ENCODE peak calls at places on chromosomes 13 and 19, in six cellular contexts. N is PC-3, R is SK-N-SH, W is MM.1S, Q is Karpas-422, L is HCT116. H is an unnamed sample. For H3K9me2, the result is how much of the 10 kb centered on the place peaks cover.

GRCh38 chr19:10961073-10961762 is 388 bp downstream of the SMARCA4 start:
- DNase-seq in N (peak), R (peak), W (peak), Q (peak), L (no peak), H (peak)

GRCh38 chr13:42876810-42877550 is 95.6 kb downstream of the FAM216B start:
- DNase-seq in N (peak), R (no peak), W (no peak), Q (no peak), L (no peak), H (peak)

GRCh38 chr19:47447470-47448359 is 24.0 kb downstream of the SLC8A2 start:
- DNase-seq in N (peak), R (peak), W (no peak), Q (peak), L (peak), H (peak)

GRCh38 chr13:24683833-24684599 is 3.8 kb downstream of the ATP12A start:
- DNase-seq in N (peak), R (peak), W (peak), Q (peak), L (peak), H (peak)

GRCh38 chr13:93345642-93346220 is 119.1 kb downstream of the GPC6 start:
- DNase-seq in N (no peak), R (no peak), W (no peak), Q (no peak), L (no peak), H (peak)

GRCh38 chr19:19817357-19817756 is 4.2 kb downstream of the ZNF506 start:
- DNase-seq in N (no peak), R (no peak), W (no peak), Q (no peak), L (no peak), H (no peak)

GRCh38 chr19:38617764-38618589 is at the start of gene MAP4K1:
- DNase-seq in N (no peak), R (no peak), W (peak), Q (peak), L (no peak), H (no peak)

GRCh38 chr19:36009220-36009619 is 607 bp upstream of the SYNE4 start:
- DNase-seq in N (peak), R (peak), W (peak), Q (peak), L (no peak), H (peak)

GRCh38 chr13:65508338-65508737 is 1721.8 kb downstream of the PCDH9 start:
- DNase-seq in N (no peak), R (no peak), W (no peak), Q (no peak), L (no peak), H (no peak)

GRCh38 chr19:4414144-4414799 is 11.8 kb downstream of the CHAF1A start:
- DNase-seq in N (peak), R (no peak), W (no peak), Q (no peak), L (no peak), H (peak)

GRCh38 chr19:7265963-7266362 is 28.3 kb downstream of the INSR start:
- DNase-seq in N (no peak), R (no peak), W (no peak), Q (no peak), L (no peak), H (no peak)

GRCh38 chr13:98761126-98761978 is 8.9 kb upstream of the SLC15A1 start:
- DNase-seq in N (no peak), R (no peak), W (peak), Q (no peak), L (no peak), H (peak)

GRCh38 chr19:54186934-54187381 is 2.4 kb downstream of the MBOAT7 start:
- DNase-seq in N (no peak), R (no peak), W (no peak), Q (no peak), L (no peak), H (no peak)

GRCh38 chr13:112545866-112546265 is 42.1 kb downstream of the TUBGCP3 start:
- DNase-seq in N (no peak), R (no peak), W (no peak), Q (no peak), L (no peak), H (peak)

GRCh38 chr13:60591348-60591747 is 194.3 kb downstream of the TDRD3 start:
- DNase-seq in N (peak), R (no peak), W (no peak), Q (no peak), L (no peak), H (peak)

GRCh38 chr19:48258350-48258749 is 2.6 kb upstream of the CARD8 start:
- DNase-seq in N (no peak), R (no peak), W (no peak), Q (peak), L (no peak), H (no peak)

GRCh38 chr19:54551950-54552912 is 21.4 kb upstream of the LILRA2 start:
- DNase-seq in N (no peak), R (no peak), W (no peak), Q (no peak), L (no peak), H (no peak)

GRCh38 chr19:48558018-48558684 is 6.2 kb downstream of the SULT2B1 start:
- DNase-seq in N (peak), R (no peak), W (no peak), Q (no peak), L (peak), H (peak)

GRCh38 chr19:1862424-1863307 is 713 bp downstream of the KLF16 start:
- DNase-seq in N (peak), R (peak), W (peak), Q (peak), L (no peak), H (peak)

GRCh38 chr19:34793562-34793961 is 20.5 kb upstream of the ZNF599 start:
- DNase-seq in N (no peak), R (no peak), W (peak), Q (no peak), L (no peak), H (peak)

GRCh38 chr13:29254971-29255370 is 340.5 kb downstream of the SLC7A1 start:
- DNase-seq in N (no peak), R (no peak), W (no peak), Q (peak), L (no peak), H (no peak)

GRCh38 chr19:54136086-54136863 is 1.3 kb upstream of the CNOT3 start:
- DNase-seq in N (peak), R (peak), W (peak), Q (no peak), L (no peak), H (peak)

GRCh38 chr13:84641491-84641890 is 759.2 kb upstream of the SLITRK1 start:
- DNase-seq in N (no peak), R (no peak), W (no peak), Q (no peak), L (no peak), H (peak)

GRCh38 chr13:50191004-50191403 is 175.8 kb downstream of the KCNRG start:
- DNase-seq in N (no peak), R (no peak), W (no peak), Q (no peak), L (no peak), H (no peak)

GRCh38 chr13:48505597-48506091 is 27.2 kb downstream of the RCBTB2 start:
- DNase-seq in N (no peak), R (no peak), W (peak), Q (peak), L (no peak), H (peak)

GRCh38 chr19:1131718-1132552 is 28.1 kb downstream of the GPX4 start:
- DNase-seq in N (no peak), R (no peak), W (peak), Q (peak), L (no peak), H (peak)

GRCh38 chr13:112768795-112769411 is 79.1 kb downstream of the ATP11A start:
- DNase-seq in N (peak), R (no peak), W (no peak), Q (no peak), L (no peak), H (no peak)

GRCh38 chr19:11894851-11895250 is 7.3 kb downstream of the ZNF69 start:
- DNase-seq in N (no peak), R (no peak), W (no peak), Q (no peak), L (no peak), H (no peak)

GRCh38 chr13:98738213-98738612 is 14.3 kb downstream of the SLC15A1 start:
- DNase-seq in N (no peak), R (no peak), W (no peak), Q (no peak), L (no peak), H (no peak)

GRCh38 chr19:49395581-49396407 is 7.7 kb downstream of the KASH5 start:
- DNase-seq in N (no peak), R (peak), W (no peak), Q (no peak), L (no peak), H (no peak)

GRCh38 chr13:27006519-27007161 is 165.0 kb downstream of the USP12 start:
- DNase-seq in N (peak), R (peak), W (no peak), Q (no peak), L (peak), H (peak)

GRCh38 chr19:11209892-11210655 is 12.7 kb upstream of the KANK2 start:
- DNase-seq in N (no peak), R (no peak), W (no peak), Q (no peak), L (no peak), H (no peak)

GRCh38 chr19:48499352-48500090 is 12.1 kb downstream of the LMTK3 start:
- DNase-seq in N (no peak), R (no peak), W (no peak), Q (no peak), L (no peak), H (no peak)

GRCh38 chr13:42981317-42981716 is 10.7 kb downstream of the EPSTI1 start:
- DNase-seq in N (no peak), R (no peak), W (no peak), Q (no peak), L (no peak), H (peak)

GRCh38 chr19:30222428-30222873 is 149.7 kb upstream of the ZNF536 start:
- DNase-seq in N (no peak), R (peak), W (no peak), Q (peak), L (no peak), H (peak)

DNA sequence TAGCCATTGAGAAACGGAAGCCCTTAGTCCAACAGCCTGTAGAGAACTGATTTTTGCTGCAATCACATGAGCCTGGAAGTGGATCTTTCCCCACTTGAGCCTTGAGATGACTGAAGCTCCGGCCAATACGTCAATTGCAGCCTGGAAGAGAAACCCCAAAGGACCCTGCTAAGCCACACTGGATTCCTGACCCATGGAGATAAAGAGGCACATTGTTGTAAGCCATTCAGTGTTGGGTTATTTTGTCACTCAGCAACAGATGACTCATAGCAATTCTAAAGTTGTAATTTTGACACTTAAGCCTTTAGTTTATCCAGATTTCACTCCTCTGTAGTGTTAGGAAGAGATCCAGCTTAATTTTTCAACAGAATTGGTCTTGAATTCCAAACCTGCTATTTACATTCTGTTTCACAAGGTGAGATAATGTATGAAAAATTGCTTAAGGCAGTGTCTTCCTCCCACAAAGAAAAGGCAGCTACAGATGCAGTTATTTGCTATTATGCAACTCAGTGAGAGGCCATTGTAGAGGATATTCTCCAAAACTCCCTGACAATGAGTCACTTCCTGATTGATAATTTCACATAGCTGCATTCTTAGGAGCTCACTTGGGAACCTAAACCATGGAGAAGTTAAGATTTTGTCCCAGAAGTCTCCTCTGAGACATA is 59.4 kb upstream of the TSHZ3 start:
- DNase-seq in N (peak), R (no peak), W (no peak), Q (no peak), L (no peak), H (peak)
- H3K9me2 ChIP-seq in N (under half), R (under half), W (under half), Q (under half), L (under half), H (under half)

GRCh38 chr19:18483119-18483518 is 38.8 kb downstream of the ELL start:
- DNase-seq in N (no peak), R (no peak), W (no peak), Q (no peak), L (no peak), H (no peak)

GRCh38 chr19:18481505-18482222 is 40.2 kb downstream of the ELL start:
- DNase-seq in N (no peak), R (no peak), W (no peak), Q (no peak), L (no peak), H (no peak)

GRCh38 chr19:18487576-18488402 is 34.1 kb downstream of the ELL start:
- DNase-seq in N (no peak), R (no peak), W (no peak), Q (no peak), L (no peak), H (no peak)

GRCh38 chr19:18486746-18487145 is 35.1 kb downstream of the ELL start:
- DNase-seq in N (no peak), R (no peak), W (no peak), Q (no peak), L (no peak), H (no peak)

DNA sequence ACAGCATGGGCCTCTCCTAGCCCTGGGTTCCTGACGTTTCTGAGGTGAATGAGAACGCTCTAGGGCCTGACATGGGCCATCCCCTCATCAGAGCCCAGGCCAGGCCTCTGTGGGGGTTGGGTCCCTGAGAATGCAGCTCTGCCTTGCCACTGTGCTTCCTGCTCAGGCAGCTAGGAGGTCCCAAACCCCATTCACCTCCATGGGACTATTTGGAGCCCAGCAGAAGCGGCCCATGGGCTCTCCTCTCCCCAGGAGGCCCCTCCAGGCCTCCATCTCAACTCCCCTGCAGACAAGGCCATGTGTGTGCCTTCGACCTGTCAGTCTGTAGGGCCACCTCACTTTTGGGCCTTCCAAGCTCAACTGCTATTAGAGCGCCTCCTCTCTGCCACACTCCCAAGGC is 36.9 kb downstream of the ELL start:
- DNase-seq in N (no peak), R (no peak), W (no peak), Q (no peak), L (no peak), H (no peak)
- H3K9ac ChIP-seq in N (no peak), R (no peak), W (no peak), Q (no peak), L (no peak), H (no peak)

GRCh38 chr13:35879111-35879510 is 252.1 kb downstream of the DCLK1 start:
- DNase-seq in N (no peak), R (no peak), W (peak), Q (no peak), L (no peak), H (no peak)
- H3K9me2 ChIP-seq in N (under half), R (under half), W (under half), Q (under half), L (under half), H (under half)

GRCh38 chr19:18683955-18684641 is 618 bp downstream of the CRTC1 start:
- DNase-seq in N (no peak), R (no peak), W (peak), Q (no peak), L (no peak), H (no peak)

GRCh38 chr19:18684642-18684993 is 1.1 kb downstream of the CRTC1 start:
- DNase-seq in N (no peak), R (no peak), W (no peak), Q (no peak), L (no peak), H (no peak)

GRCh38 chr19:18682807-18683108 is 722 bp upstream of the CRTC1 start:
- DNase-seq in N (no peak), R (no peak), W (no peak), Q (no peak), L (no peak), H (no peak)

GRCh38 chr19:18685597-18686164 is 2.2 kb downstream of the CRTC1 start:
- DNase-seq in N (no peak), R (no peak), W (no peak), Q (no peak), L (no peak), H (peak)

GRCh38 chr19:18683109-18683954 is at the start of gene CRTC1:
- DNase-seq in N (peak), R (peak), W (peak), Q (peak), L (peak), H (peak)
- H3K9ac ChIP-seq in N (peak), R (peak), W (peak), Q (peak), L (peak), H (peak)

GRCh38 chr19:32168111-32168510 is 177.3 kb upstream of the ZNF507 start:
- DNase-seq in N (no peak), R (no peak), W (no peak), Q (no peak), L (no peak), H (no peak)

GRCh38 chr19:32166238-32166637 is 179.2 kb upstream of the ZNF507 start:
- DNase-seq in N (no peak), R (no peak), W (no peak), Q (no peak), L (no peak), H (no peak)

GRCh38 chr19:32165750-32166149 is 179.7 kb upstream of the ZNF507 start:
- DNase-seq in N (no peak), R (no peak), W (no peak), Q (no peak), L (no peak), H (no peak)

GRCh38 chr19:32164384-32164992 is 180.9 kb upstream of the ZNF507 start:
- DNase-seq in N (no peak), R (no peak), W (no peak), Q (no peak), L (no peak), H (no peak)

GRCh38 chr19:32165176-32165575 is 180.2 kb upstream of the ZNF507 start:
- DNase-seq in N (no peak), R (no peak), W (no peak), Q (no peak), L (no peak), H (no peak)
- H3K9me2 ChIP-seq in N (under half), R (under half), W (under half), Q (under half), L (under half), H (under half)

GRCh38 chr19:21323000-21323399 is 6.2 kb downstream of the ZNF708 start:
- DNase-seq in N (no peak), R (no peak), W (no peak), Q (no peak), L (no peak), H (no peak)
- H3K9ac ChIP-seq in N (no peak), R (no peak), W (no peak), Q (no peak), L (no peak), H (peak)

GRCh38 chr13:108785844-108786243 is 156.4 kb downstream of the MYO16 start:
- DNase-seq in N (no peak), R (no peak), W (no peak), Q (no peak), L (no peak), H (no peak)

GRCh38 chr13:108789476-108789875 is 160.1 kb downstream of the MYO16 start:
- DNase-seq in N (no peak), R (no peak), W (no peak), Q (no peak), L (no peak), H (no peak)

GRCh38 chr13:108787709-108788394 is 158.4 kb downstream of the MYO16 start:
- DNase-seq in N (no peak), R (peak), W (no peak), Q (no peak), L (no peak), H (no peak)

GRCh38 chr13:108780706-108781105 is 151.3 kb downstream of the MYO16 start:
- DNase-seq in N (peak), R (no peak), W (no peak), Q (no peak), L (no peak), H (no peak)

DNA sequence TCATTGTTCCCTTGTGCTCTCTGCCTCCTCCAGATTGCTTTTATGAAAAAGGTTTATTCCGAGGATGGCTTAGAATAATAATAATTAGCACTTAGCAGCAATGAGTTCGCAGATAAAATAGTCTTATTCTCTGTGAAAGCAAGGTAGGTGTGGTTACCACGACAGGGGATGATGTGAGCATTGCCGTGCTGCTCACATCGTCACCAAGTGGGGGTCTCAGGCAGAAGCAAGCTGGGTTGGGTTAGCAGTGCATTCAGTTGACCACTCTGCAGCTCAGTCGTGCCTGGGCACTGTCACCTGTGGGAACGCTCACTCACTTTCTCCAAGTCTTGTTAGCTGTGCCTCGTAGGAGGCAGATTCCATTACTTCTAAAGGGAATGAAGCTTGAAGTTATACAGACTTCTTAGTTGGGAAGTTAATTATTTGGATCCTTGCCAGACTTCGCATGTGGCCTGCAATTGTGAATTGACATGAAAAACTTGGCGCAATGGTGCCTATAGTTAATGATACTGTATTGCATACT is 157.2 kb downstream of the MYO16 start:
- DNase-seq in N (no peak), R (no peak), W (no peak), Q (no peak), L (no peak), H (no peak)
- H3K9me2 ChIP-seq in N (under half), R (under half), W (under half), Q (under half), L (under half), H (under half)

GRCh38 chr19:45323671-45324081 is 1.0 kb upstream of the CKM start:
- DNase-seq in N (no peak), R (peak), W (no peak), Q (no peak), L (no peak), H (peak)
- H3K9ac ChIP-seq in N (no peak), R (no peak), W (no peak), Q (no peak), L (no peak), H (no peak)

DNA sequence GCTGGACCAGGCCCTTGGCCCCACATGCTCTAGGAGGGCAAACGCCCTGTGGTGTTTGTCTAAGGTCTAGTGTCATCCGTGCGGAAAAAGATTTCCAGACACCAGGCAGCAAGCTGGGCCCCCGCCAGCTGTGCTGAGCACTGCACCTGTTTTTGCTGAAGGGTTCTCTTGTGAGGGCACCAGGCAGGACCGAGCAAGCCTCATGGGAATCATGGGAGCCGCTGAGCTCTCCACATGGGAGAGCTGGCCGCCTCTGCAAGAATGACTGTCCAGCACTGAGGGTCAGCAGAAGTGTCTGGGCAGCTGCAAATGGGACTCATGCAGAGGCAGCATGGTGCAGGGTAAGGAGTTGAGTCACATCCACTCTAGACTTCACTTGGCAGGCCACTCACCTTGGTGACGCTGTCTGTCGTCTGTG is 12.0 kb downstream of the B3GNT8 start:
- DNase-seq in N (no peak), R (no peak), W (no peak), Q (no peak), L (no peak), H (no peak)
- H3K9me2 ChIP-seq in N (under half), R (under half), W (under half), Q (under half), L (under half), H (under half)